ENCODE peak calls at places on chromosomes 3 and 15, in eight cellular contexts. One of them, this sample, is unnamed.
A peak's percentile ranks its signal among the peaks of the same experiment; 100 is the strongest.

GRCh38 chr15:62722237-62722636 is 320.3 kb upstream of the TPM1 start:
- DNase-seq in GM23338: no peak
- DNase-seq in EL: no peak
- DNase-seq in M059J: no peak
- DNase-seq in posterior vena cava: no peak
- DNase-seq in T-helper 17 cell: no peak
- DNase-seq in epithelial cell of prostate: no peak
- DNase-seq in NCI-H1092 treated with DMSO at 0.1 percent for 48 hours: no peak
- DNase-seq in this sample: no peak

GRCh38 chr3:10205461-10206165 is 40.9 kb downstream of the IRAK2 start:
- DNase-seq in GM23338: no peak
- DNase-seq in EL: peak; percentile 95
- DNase-seq in M059J: peak; percentile 95
- DNase-seq in posterior vena cava: peak; percentile 85
- DNase-seq in T-helper 17 cell: no peak
- DNase-seq in epithelial cell of prostate: no peak
- DNase-seq in NCI-H1092 treated with DMSO at 0.1 percent for 48 hours: no peak
- DNase-seq in this sample: peak; percentile 95

GRCh38 chr3:2098398-2099027 is at the start of gene CNTN4:
- DNase-seq in GM23338: peak; percentile 82
- DNase-seq in EL: no peak
- DNase-seq in M059J: no peak
- DNase-seq in posterior vena cava: peak; percentile 86
- DNase-seq in T-helper 17 cell: no peak
- DNase-seq in epithelial cell of prostate: no peak
- DNase-seq in NCI-H1092 treated with DMSO at 0.1 percent for 48 hours: peak; percentile 78
- DNase-seq in this sample: no peak

GRCh38 chr15:45376967-45377629 is 1.2 kb downstream of the GATM start:
- DNase-seq in GM23338: no peak
- DNase-seq in EL: no peak
- DNase-seq in M059J: no peak
- DNase-seq in posterior vena cava: no peak
- DNase-seq in T-helper 17 cell: no peak
- DNase-seq in epithelial cell of prostate: no peak
- DNase-seq in NCI-H1092 treated with DMSO at 0.1 percent for 48 hours: no peak
- DNase-seq in this sample: no peak

GRCh38 chr3:63015614-63016016 is 140.4 kb upstream of the CADPS start:
- DNase-seq in GM23338: peak; percentile 93
- DNase-seq in EL: no peak
- DNase-seq in M059J: no peak
- DNase-seq in posterior vena cava: no peak
- DNase-seq in T-helper 17 cell: no peak
- DNase-seq in epithelial cell of prostate: no peak
- DNase-seq in NCI-H1092 treated with DMSO at 0.1 percent for 48 hours: no peak
- DNase-seq in this sample: peak; percentile 10

GRCh38 chr3:156654834-156655233 is 19.6 kb upstream of the TIPARP start:
- DNase-seq in GM23338: no peak
- DNase-seq in EL: no peak
- DNase-seq in M059J: no peak
- DNase-seq in posterior vena cava: no peak
- DNase-seq in T-helper 17 cell: no peak
- DNase-seq in epithelial cell of prostate: no peak
- DNase-seq in NCI-H1092 treated with DMSO at 0.1 percent for 48 hours: no peak
- DNase-seq in this sample: no peak

GRCh38 chr3:107966261-107966660 is 124.6 kb downstream of the CD47 start:
- DNase-seq in GM23338: no peak
- DNase-seq in EL: no peak
- DNase-seq in M059J: no peak
- DNase-seq in posterior vena cava: no peak
- DNase-seq in T-helper 17 cell: no peak
- DNase-seq in epithelial cell of prostate: no peak
- DNase-seq in NCI-H1092 treated with DMSO at 0.1 percent for 48 hours: no peak
- DNase-seq in this sample: no peak

GRCh38 chr3:21314688-21315087 is 436.3 kb downstream of the ZNF385D start:
- DNase-seq in GM23338: no peak
- DNase-seq in EL: no peak
- DNase-seq in M059J: no peak
- DNase-seq in posterior vena cava: no peak
- DNase-seq in T-helper 17 cell: no peak
- DNase-seq in epithelial cell of prostate: no peak
- DNase-seq in NCI-H1092 treated with DMSO at 0.1 percent for 48 hours: no peak
- DNase-seq in this sample: no peak

GRCh38 chr3:155739154-155739553 is 5.7 kb downstream of the PLCH1 start:
- DNase-seq in GM23338: no peak
- DNase-seq in EL: peak; percentile 28
- DNase-seq in M059J: peak; percentile 42
- DNase-seq in posterior vena cava: no peak
- DNase-seq in T-helper 17 cell: no peak
- DNase-seq in epithelial cell of prostate: no peak
- DNase-seq in NCI-H1092 treated with DMSO at 0.1 percent for 48 hours: no peak
- DNase-seq in this sample: peak; percentile 10

GRCh38 chr3:15205934-15206661 is at the start of gene CAPN7:
- DNase-seq in GM23338: peak; percentile 88
- DNase-seq in EL: peak; percentile 95
- DNase-seq in M059J: peak; percentile 90
- DNase-seq in posterior vena cava: peak; percentile 98
- DNase-seq in T-helper 17 cell: peak; percentile 94
- DNase-seq in epithelial cell of prostate: no peak
- DNase-seq in NCI-H1092 treated with DMSO at 0.1 percent for 48 hours: no peak
- DNase-seq in this sample: peak; percentile 91

GRCh38 chr15:100571592-100572167 is 30.3 kb downstream of the LINS1 start:
- DNase-seq in GM23338: no peak
- DNase-seq in EL: no peak
- DNase-seq in M059J: no peak
- DNase-seq in posterior vena cava: no peak
- DNase-seq in T-helper 17 cell: no peak
- DNase-seq in epithelial cell of prostate: no peak
- DNase-seq in NCI-H1092 treated with DMSO at 0.1 percent for 48 hours: no peak
- DNase-seq in this sample: no peak

GRCh38 chr3:31456373-31456772 is 76.4 kb upstream of the STT3B start:
- DNase-seq in GM23338: no peak
- DNase-seq in EL: no peak
- DNase-seq in M059J: no peak
- DNase-seq in posterior vena cava: no peak
- DNase-seq in T-helper 17 cell: no peak
- DNase-seq in epithelial cell of prostate: no peak
- DNase-seq in NCI-H1092 treated with DMSO at 0.1 percent for 48 hours: no peak
- DNase-seq in this sample: no peak

GRCh38 chr15:72112111-72112510 is 5.8 kb downstream of the MYO9A start:
- DNase-seq in GM23338: no peak
- DNase-seq in EL: no peak
- DNase-seq in M059J: no peak
- DNase-seq in posterior vena cava: no peak
- DNase-seq in T-helper 17 cell: no peak
- DNase-seq in epithelial cell of prostate: no peak
- DNase-seq in NCI-H1092 treated with DMSO at 0.1 percent for 48 hours: no peak
- DNase-seq in this sample: peak; percentile 53

GRCh38 chr3:176951144-176951543 is 246.1 kb downstream of the TBL1XR1 start:
- DNase-seq in GM23338: no peak
- DNase-seq in EL: no peak
- DNase-seq in M059J: peak; percentile 61
- DNase-seq in posterior vena cava: no peak
- DNase-seq in T-helper 17 cell: no peak
- DNase-seq in epithelial cell of prostate: no peak
- DNase-seq in NCI-H1092 treated with DMSO at 0.1 percent for 48 hours: no peak
- DNase-seq in this sample: peak; percentile 36

GRCh38 chr3:12556243-12556722 is 604 bp upstream of the MKRN2 start:
- DNase-seq in GM23338: no peak
- DNase-seq in EL: no peak
- DNase-seq in M059J: no peak
- DNase-seq in posterior vena cava: no peak
- DNase-seq in T-helper 17 cell: no peak
- DNase-seq in epithelial cell of prostate: no peak
- DNase-seq in NCI-H1092 treated with DMSO at 0.1 percent for 48 hours: peak; percentile 56
- DNase-seq in this sample: no peak

GRCh38 chr3:8768364-8769087 is 887 bp downstream of the OXTR start:
- DNase-seq in GM23338: peak; percentile 55
- DNase-seq in EL: peak; percentile 50
- DNase-seq in M059J: no peak
- DNase-seq in posterior vena cava: peak; percentile 66
- DNase-seq in T-helper 17 cell: no peak
- DNase-seq in epithelial cell of prostate: no peak
- DNase-seq in NCI-H1092 treated with DMSO at 0.1 percent for 48 hours: no peak
- DNase-seq in this sample: no peak

GRCh38 chr15:62559049-62559733 is 394.1 kb upstream of the C2CD4B start:
- DNase-seq in GM23338: no peak
- DNase-seq in EL: peak; percentile 2
- DNase-seq in M059J: no peak
- DNase-seq in posterior vena cava: no peak
- DNase-seq in T-helper 17 cell: no peak
- DNase-seq in epithelial cell of prostate: no peak
- DNase-seq in NCI-H1092 treated with DMSO at 0.1 percent for 48 hours: no peak
- DNase-seq in this sample: peak; percentile 46

GRCh38 chr3:43346990-43347749 is 60.8 kb downstream of the SNRK start:
- DNase-seq in GM23338: no peak
- DNase-seq in EL: no peak
- DNase-seq in M059J: peak; percentile 5
- DNase-seq in posterior vena cava: no peak
- DNase-seq in T-helper 17 cell: no peak
- DNase-seq in epithelial cell of prostate: no peak
- DNase-seq in NCI-H1092 treated with DMSO at 0.1 percent for 48 hours: no peak
- DNase-seq in this sample: peak; percentile 39

GRCh38 chr15:101187820-101188516 is 63.9 kb downstream of the CHSY1 start:
- DNase-seq in GM23338: no peak
- DNase-seq in EL: peak; percentile 91
- DNase-seq in M059J: peak; percentile 69
- DNase-seq in posterior vena cava: no peak
- DNase-seq in T-helper 17 cell: no peak
- DNase-seq in epithelial cell of prostate: no peak
- DNase-seq in NCI-H1092 treated with DMSO at 0.1 percent for 48 hours: no peak
- DNase-seq in this sample: peak; percentile 78

GRCh38 chr15:79028411-79028964 is 62.1 kb downstream of the RASGRF1 start:
- DNase-seq in GM23338: peak; percentile 80
- DNase-seq in EL: peak; percentile 48
- DNase-seq in M059J: peak; percentile 33
- DNase-seq in posterior vena cava: peak; percentile 67
- DNase-seq in T-helper 17 cell: no peak
- DNase-seq in epithelial cell of prostate: no peak
- DNase-seq in NCI-H1092 treated with DMSO at 0.1 percent for 48 hours: peak; percentile 33
- DNase-seq in this sample: peak; percentile 32

GRCh38 chr15:54282228-54282836 is 304.1 kb downstream of the UNC13C start:
- DNase-seq in GM23338: no peak
- DNase-seq in EL: no peak
- DNase-seq in M059J: no peak
- DNase-seq in posterior vena cava: peak; percentile 50
- DNase-seq in T-helper 17 cell: no peak
- DNase-seq in epithelial cell of prostate: no peak
- DNase-seq in NCI-H1092 treated with DMSO at 0.1 percent for 48 hours: no peak
- DNase-seq in this sample: no peak

GRCh38 chr15:68259883-68260282 is 17.7 kb upstream of the FEM1B start:
- DNase-seq in GM23338: no peak
- DNase-seq in EL: no peak
- DNase-seq in M059J: no peak
- DNase-seq in posterior vena cava: no peak
- DNase-seq in T-helper 17 cell: no peak
- DNase-seq in epithelial cell of prostate: no peak
- DNase-seq in NCI-H1092 treated with DMSO at 0.1 percent for 48 hours: peak; percentile 24
- DNase-seq in this sample: no peak

GRCh38 chr3:182393830-182394367 is 399.4 kb upstream of the ATP11B start:
- DNase-seq in GM23338: no peak
- DNase-seq in EL: no peak
- DNase-seq in M059J: no peak
- DNase-seq in posterior vena cava: no peak
- DNase-seq in T-helper 17 cell: no peak
- DNase-seq in epithelial cell of prostate: no peak
- DNase-seq in NCI-H1092 treated with DMSO at 0.1 percent for 48 hours: no peak
- DNase-seq in this sample: no peak

GRCh38 chr3:49397470-49397869 is 14.3 kb downstream of the RHOA start:
- DNase-seq in GM23338: peak; percentile 72
- DNase-seq in EL: no peak
- DNase-seq in M059J: no peak
- DNase-seq in posterior vena cava: no peak
- DNase-seq in T-helper 17 cell: no peak
- DNase-seq in epithelial cell of prostate: no peak
- DNase-seq in NCI-H1092 treated with DMSO at 0.1 percent for 48 hours: no peak
- DNase-seq in this sample: peak; percentile 68

GRCh38 chr15:28014623-28015200 is 84.4 kb downstream of the OCA2 start:
- DNase-seq in GM23338: no peak
- DNase-seq in EL: no peak
- DNase-seq in M059J: no peak
- DNase-seq in posterior vena cava: peak; percentile 68
- DNase-seq in T-helper 17 cell: no peak
- DNase-seq in epithelial cell of prostate: no peak
- DNase-seq in NCI-H1092 treated with DMSO at 0.1 percent for 48 hours: no peak
- DNase-seq in this sample: no peak